ENCODE peak calls at places on chromosomes 5 and 9, in seven cellular contexts. S is activated CD4-positive, alpha-beta T cell treated with anti-CD3 and anti-CD28 coated beads, Interleukin-2, amount 50 U/mL, for 48 hours; L is heart left ventricle; C is activated CD8-positive, alpha-beta T cell treated with anti-CD3 and anti-CD28 coated beads for 36 hours; D is HL-60; M is T-helper 2 cell; A is stimulated activated CD8-positive, alpha-beta memory T cell treated with anti-CD3 and anti-CD28 coated beads, Interleukin-15, amount 100 ng/mL, for 24 hours. O is an unnamed sample.

GRCh38 chr9:135960328-135961276 is 571 bp downstream of the UBAC1 start:
- DNase-seq in S (no peak), L (peak; percentile 36), C (no peak), D (peak; percentile 67), M (no peak), A (no peak), O (no peak)

GRCh38 chr5:171667341-171668096 is 118.1 kb upstream of the SMIM23 start:
- DNase-seq in S (no peak), L (peak; percentile 74), C (no peak), D (no peak), M (no peak), A (no peak), O (peak; percentile 26)

GRCh38 chr5:158519433-158520025 is 580.2 kb downstream of the EBF1 start:
- DNase-seq in S (no peak), L (no peak), C (no peak), D (no peak), M (no peak), A (no peak), O (no peak)

GRCh38 chr9:99181621-99182020 is 40.1 kb downstream of the ALG2 start:
- DNase-seq in S (peak; percentile 42), L (no peak), C (peak; percentile 74), D (peak; percentile 28), M (no peak), A (no peak), O (no peak)

GRCh38 chr5:111742595-111742994 is 14.4 kb downstream of the NREP start:
- DNase-seq in S (no peak), L (no peak), C (no peak), D (no peak), M (no peak), A (no peak), O (no peak)

GRCh38 chr5:112491257-112491656 is 72.2 kb upstream of the EPB41L4A start:
- DNase-seq in S (no peak), L (no peak), C (no peak), D (no peak), M (no peak), A (no peak), O (no peak)

GRCh38 chr5:125409496-125410351 is 663.3 kb upstream of the ZNF608 start:
- DNase-seq in S (no peak), L (no peak), C (no peak), D (no peak), M (no peak), A (no peak), O (no peak)

GRCh38 chr9:135400496-135400895 is 79.1 kb upstream of the PPP1R26 start:
- DNase-seq in S (no peak), L (no peak), C (no peak), D (no peak), M (no peak), A (no peak), O (no peak)

GRCh38 chr5:92237896-92238295 is 854.8 kb upstream of the ARRDC3 start:
- DNase-seq in S (no peak), L (no peak), C (no peak), D (no peak), M (no peak), A (no peak), O (no peak)

GRCh38 chr5:149210229-149210628 is 61.4 kb upstream of the AFAP1L1 start:
- DNase-seq in S (no peak), L (no peak), C (no peak), D (no peak), M (no peak), A (no peak), O (no peak)

GRCh38 chr9:4306066-4306787 is 6.4 kb upstream of the GLIS3 start:
- DNase-seq in S (peak; percentile 51), L (no peak), C (peak; percentile 75), D (no peak), M (no peak), A (no peak), O (no peak)

GRCh38 chr9:103928452-103928851 is 165.7 kb upstream of the SMC2 start:
- DNase-seq in S (no peak), L (no peak), C (no peak), D (no peak), M (no peak), A (no peak), O (no peak)

GRCh38 chr9:104227108-104227507 is 133.0 kb downstream of the SMC2 start:
- DNase-seq in S (no peak), L (no peak), C (no peak), D (no peak), M (no peak), A (no peak), O (no peak)

GRCh38 chr5:78482948-78483347 is 122.5 kb downstream of the SCAMP1 start:
- DNase-seq in S (no peak), L (no peak), C (no peak), D (no peak), M (no peak), A (no peak), O (no peak)

GRCh38 chr9:71001780-71002386 is 119.5 kb downstream of the TRPM3 start:
- DNase-seq in S (peak; percentile 5), L (no peak), C (peak; percentile 15), D (no peak), M (no peak), A (no peak), O (no peak)

GRCh38 chr9:121972501-121972981 is 120.6 kb downstream of the TTLL11 start:
- DNase-seq in S (no peak), L (no peak), C (no peak), D (no peak), M (no peak), A (no peak), O (no peak)